ENCODE peak calls at places on chromosomes 13 and 19, in seven cellular contexts. F, D, I, C, P, Z and G are unnamed samples. For H3K9me3, the result is how much of the 10 kb centered on the place peaks cover.

GRCh38 chr19:16371540-16371986 is 46.9 kb downstream of the KLF2 start:
- DNase-seq in F (peak), D (no peak), I (no peak), C (peak), P (peak), Z (peak), G (no peak)

GRCh38 chr13:38348890-38349289 is 761 bp upstream of the UFM1 start:
- DNase-seq in F (peak), D (peak), I (no peak), C (peak), P (peak), Z (peak), G (no peak)

GRCh38 chr13:36363464-36363863 is 17.3 kb upstream of the SPART start:
- DNase-seq in F (no peak), D (no peak), I (no peak), C (no peak), P (no peak), Z (no peak), G (no peak)

GRCh38 chr13:103473081-103473480 is 406.9 kb upstream of the SLC10A2 start:
- DNase-seq in F (no peak), D (no peak), I (no peak), C (no peak), P (no peak), Z (no peak), G (no peak)

GRCh38 chr13:112231451-112232083 is 144.6 kb upstream of the SPACA7 start:
- DNase-seq in F (no peak), D (no peak), I (no peak), C (no peak), P (no peak), Z (no peak), G (no peak)

GRCh38 chr13:50393641-50394040 is 378.4 kb downstream of the KCNRG start:
- DNase-seq in F (no peak), D (peak), I (peak), C (no peak), P (no peak), Z (no peak), G (no peak)

GRCh38 chr19:5172859-5173577 is 167.6 kb downstream of the PTPRS start:
- DNase-seq in F (no peak), D (peak), I (no peak), C (no peak), P (no peak), Z (no peak), G (peak)

GRCh38 chr13:75635621-75636338 is at the start of gene LMO7:
- DNase-seq in F (peak), D (peak), I (no peak), C (peak), P (peak), Z (peak), G (peak)

GRCh38 chr13:20414475-20415287 is 111.0 kb downstream of the CRYL1 start:
- DNase-seq in F (no peak), D (no peak), I (no peak), C (peak), P (no peak), Z (no peak), G (no peak)

GRCh38 chr19:14890616-14891379 is 4.9 kb upstream of the OR7A17 start:
- DNase-seq in F (no peak), D (no peak), I (no peak), C (no peak), P (no peak), Z (no peak), G (no peak)

GRCh38 chr19:8575467-8575997 is 1.7 kb downstream of the MYO1F start:
- DNase-seq in F (no peak), D (peak), I (no peak), C (peak), P (peak), Z (peak), G (no peak)

GRCh38 chr19:40601061-40601973 is at the start of gene LTBP4:
- DNase-seq in F (peak), D (no peak), I (no peak), C (peak), P (no peak), Z (no peak), G (peak)

GRCh38 chr13:59527500-59527899 is 636.2 kb downstream of the DIAPH3 start:
- DNase-seq in F (no peak), D (no peak), I (no peak), C (no peak), P (no peak), Z (no peak), G (no peak)

GRCh38 chr19:51297406-51297805 is 14.0 kb upstream of the IGLON5 start:
- DNase-seq in F (no peak), D (no peak), I (no peak), C (no peak), P (no peak), Z (no peak), G (no peak)

GRCh38 chr19:45455707-45456499 is 11.9 kb upstream of the FOSB start:
- DNase-seq in F (peak), D (peak), I (peak), C (peak), P (peak), Z (peak), G (peak)

DNA sequence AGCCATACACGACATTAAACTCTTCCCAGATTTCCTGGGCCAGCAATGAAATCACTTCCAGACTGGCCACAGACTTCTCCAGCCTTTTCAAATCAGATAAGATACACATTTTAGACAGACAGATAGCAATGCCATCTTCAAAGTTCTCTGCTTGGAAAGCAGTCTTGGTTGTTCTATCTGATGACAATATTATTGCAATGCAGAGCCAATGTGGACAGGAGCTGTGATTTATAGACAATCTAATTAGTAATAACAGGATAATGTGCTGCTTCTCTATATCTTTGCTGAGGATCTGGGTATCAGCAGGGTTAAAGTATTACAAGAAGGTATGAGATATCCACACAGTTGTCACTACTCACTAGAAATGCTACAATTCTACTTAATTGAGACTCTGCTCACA is 69.1 kb downstream of the COL4A1 start:
- DNase-seq in F (no peak), D (no peak), I (no peak), C (no peak), P (no peak), Z (no peak), G (no peak)
- H3K27ac ChIP-seq in F (peak), D (no peak), I (peak), C (no peak), P (no peak), Z (no peak), G (peak)

DNA sequence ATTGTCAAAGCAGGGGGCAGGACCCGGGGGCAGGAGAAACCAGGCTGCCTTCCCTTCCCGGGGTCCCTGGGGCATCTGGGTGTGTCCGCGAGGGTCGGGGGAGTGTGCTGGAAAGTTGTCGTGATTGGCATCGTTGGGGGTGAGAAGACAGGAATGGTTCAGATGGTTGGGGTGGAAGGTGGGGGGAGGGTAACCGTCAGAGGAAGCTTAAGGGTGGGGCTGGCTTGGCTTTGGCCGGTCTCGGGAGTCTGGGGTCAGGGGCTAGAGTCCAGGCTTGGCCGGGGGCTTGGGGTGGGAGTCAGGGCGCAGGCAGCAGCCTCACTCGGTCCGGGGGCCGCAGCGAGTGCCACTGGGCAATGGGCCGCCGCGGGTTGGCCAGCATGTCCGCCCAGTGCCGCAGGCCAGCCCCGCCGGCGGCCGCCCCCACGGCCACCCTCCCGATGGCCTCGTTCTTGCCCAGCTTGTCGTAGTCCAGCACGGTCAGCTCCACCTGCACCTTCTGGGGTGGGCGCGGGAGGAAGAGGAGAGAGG is 6.8 kb upstream of the DNAAF3 start:
- DNase-seq in F (no peak), D (no peak), I (no peak), C (no peak), P (no peak), Z (no peak), G (no peak)
- H3K4me3 ChIP-seq in F (peak), D (peak), I (peak), C (peak), P (no peak), Z (no peak), G (peak)

GRCh38 chr13:19183676-19184075 is 2.1 kb upstream of the TUBA3C start:
- DNase-seq in F (no peak), D (no peak), I (no peak), C (no peak), P (no peak), Z (no peak), G (no peak)
- H3K9me3 ChIP-seq in F (under half), D (under half), I (under half), C (under half), P (under half), Z (under half), G (under half)

GRCh38 chr13:48578516-48579166 is 45.8 kb upstream of the RCBTB2 start:
- DNase-seq in F (peak), D (no peak), I (no peak), C (no peak), P (no peak), Z (no peak), G (no peak)

GRCh38 chr13:48579167-48579918 is 46.5 kb upstream of the RCBTB2 start:
- DNase-seq in F (no peak), D (no peak), I (no peak), C (peak), P (no peak), Z (no peak), G (no peak)

GRCh38 chr13:48575014-48575413 is 42.1 kb upstream of the RCBTB2 start:
- DNase-seq in F (no peak), D (no peak), I (no peak), C (no peak), P (no peak), Z (no peak), G (no peak)

GRCh38 chr13:48574036-48574796 is 41.3 kb upstream of the RCBTB2 start:
- DNase-seq in F (no peak), D (no peak), I (no peak), C (no peak), P (no peak), Z (no peak), G (no peak)

GRCh38 chr13:48576448-48576993 is 43.6 kb upstream of the RCBTB2 start:
- DNase-seq in F (no peak), D (no peak), I (no peak), C (no peak), P (no peak), Z (no peak), G (no peak)
- H3K27ac ChIP-seq in F (no peak), D (no peak), I (no peak), C (no peak), P (no peak), Z (no peak), G (no peak)

GRCh38 chr13:73193541-73193940 is 134.7 kb downstream of the KLF5 start:
- DNase-seq in F (no peak), D (no peak), I (no peak), C (no peak), P (no peak), Z (no peak), G (no peak)

GRCh38 chr13:73189766-73190165 is 131.0 kb downstream of the KLF5 start:
- DNase-seq in F (no peak), D (no peak), I (no peak), C (no peak), P (no peak), Z (no peak), G (no peak)

GRCh38 chr13:73189365-73189764 is 130.6 kb downstream of the KLF5 start:
- DNase-seq in F (no peak), D (no peak), I (no peak), C (peak), P (no peak), Z (no peak), G (no peak)

GRCh38 chr13:73187106-73187505 is 128.3 kb downstream of the KLF5 start:
- DNase-seq in F (no peak), D (no peak), I (no peak), C (no peak), P (no peak), Z (no peak), G (no peak)

DNA sequence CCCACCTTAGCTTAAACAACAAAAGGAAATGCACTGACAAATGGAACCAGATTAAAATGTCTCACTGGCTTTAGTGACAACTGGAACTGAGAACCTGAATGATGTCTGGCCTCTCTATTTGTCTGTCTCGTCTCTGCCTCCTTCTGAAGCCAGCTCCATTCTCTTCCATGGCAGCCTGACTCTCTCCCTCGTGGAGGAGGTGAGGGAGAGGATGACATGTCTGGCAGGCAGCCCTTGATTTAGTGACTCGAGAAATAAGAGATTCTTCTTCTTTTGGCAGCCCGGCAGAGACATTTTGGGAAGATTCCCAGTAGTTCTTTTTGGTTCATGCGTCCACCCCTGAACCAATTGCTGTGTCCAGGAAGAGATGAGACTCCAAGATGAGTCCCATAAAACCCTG is 131.7 kb downstream of the KLF5 start:
- DNase-seq in F (no peak), D (no peak), I (no peak), C (no peak), P (no peak), Z (no peak), G (no peak)
- H3K4me3 ChIP-seq in F (no peak), D (no peak), I (no peak), C (no peak), P (no peak), Z (no peak), G (no peak)

DNA sequence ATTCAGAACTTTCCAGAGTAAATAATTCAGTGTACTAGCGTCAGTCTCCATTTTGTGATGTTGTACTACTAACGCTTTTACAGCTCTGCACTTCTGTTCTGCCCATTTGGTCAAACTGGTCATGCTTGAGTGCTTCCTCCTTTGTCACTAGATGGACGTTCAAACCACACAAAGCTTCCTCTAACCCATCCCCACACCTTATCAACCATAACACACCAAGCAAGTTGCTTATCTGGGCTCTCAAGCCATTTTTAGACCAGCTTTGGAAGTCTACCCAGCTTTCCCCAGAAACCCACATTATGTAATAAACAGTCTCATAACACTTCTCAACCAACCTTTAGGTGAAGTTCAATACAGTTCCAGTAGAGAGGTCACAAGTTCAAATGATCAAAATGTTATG is 2.3 kb upstream of the ZNF347 start:
- DNase-seq in F (no peak), D (no peak), I (no peak), C (no peak), P (no peak), Z (no peak), G (no peak)
- H3K9me3 ChIP-seq in F (under half), D (under half), I (under half), C (under half), P (under half), Z (under half), G (under half)

DNA sequence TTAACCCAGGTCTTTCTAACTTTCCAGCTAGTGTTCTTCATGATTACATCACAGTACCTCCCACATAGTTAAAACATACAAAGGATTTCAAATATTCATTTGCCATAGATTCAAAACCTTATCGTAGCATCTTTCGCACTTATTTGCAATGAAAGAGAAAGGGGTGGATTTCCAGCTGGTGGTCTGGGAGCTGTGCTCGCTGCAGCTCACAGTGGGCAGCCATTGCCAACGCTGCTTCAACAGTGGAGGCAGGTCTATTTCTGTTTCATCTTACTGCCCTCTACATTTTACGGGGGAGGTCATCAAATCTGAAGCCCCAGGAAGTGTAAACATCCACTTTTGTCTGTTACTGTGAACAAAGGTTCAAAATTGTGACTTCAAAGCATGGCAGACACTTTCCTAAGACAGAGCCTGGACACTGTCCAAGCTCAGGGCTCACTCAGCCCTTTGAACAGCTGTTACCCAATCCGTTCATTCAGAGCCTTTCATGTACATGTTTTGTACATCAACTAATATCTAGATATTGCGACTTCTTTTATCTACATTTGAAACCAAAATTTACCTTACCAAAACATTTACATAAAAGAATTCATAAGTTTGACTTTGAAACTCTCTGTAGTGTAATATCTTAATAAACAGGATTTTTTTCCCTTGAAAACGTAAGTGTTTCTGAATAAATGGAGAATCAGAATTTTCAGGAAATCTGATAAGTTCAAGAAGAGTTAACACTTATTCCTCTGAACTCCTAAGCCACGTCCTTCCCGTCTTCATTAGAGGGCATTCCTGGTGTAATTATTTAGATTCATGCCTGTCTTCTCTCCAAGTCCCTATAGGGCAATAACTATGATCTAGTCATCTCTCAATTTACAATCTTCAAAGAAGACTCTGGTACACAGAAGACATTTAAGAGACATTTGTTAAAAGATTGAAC is 25.1 kb downstream of the STARD13 start:
- DNase-seq in F (peak), D (peak), I (no peak), C (peak), P (no peak), Z (no peak), G (no peak)
- H3K27ac ChIP-seq in F (peak), D (peak), I (no peak), C (no peak), P (no peak), Z (no peak), G (no peak)

GRCh38 chr19:10353793-10354391 is 14.5 kb upstream of the ICAM3 start:
- DNase-seq in F (peak), D (peak), I (peak), C (no peak), P (peak), Z (peak), G (no peak)
- H3K4me3 ChIP-seq in F (no peak), D (no peak), I (no peak), C (no peak), P (no peak), Z (no peak), G (no peak)

GRCh38 chr19:55927991-55928390 is 4.1 kb downstream of the NLRP13 start:
- DNase-seq in F (no peak), D (no peak), I (no peak), C (no peak), P (no peak), Z (no peak), G (no peak)
- H3K9me3 ChIP-seq in F (under half), D (under half), I (under half), C (under half), P (under half), Z (under half), G (under half)

GRCh38 chr13:85431720-85432119 is 367.5 kb downstream of the SLITRK6 start:
- DNase-seq in F (no peak), D (no peak), I (no peak), C (no peak), P (no peak), Z (no peak), G (no peak)
- H3K27ac ChIP-seq in F (no peak), D (no peak), I (no peak), C (no peak), P (no peak), Z (no peak), G (no peak)